ENCODE peak calls at places on chromosomes 5 and 9, in ten cellular contexts. P, B, R, U, N, Q, G, F, C and M are unnamed samples.
A peak's percentile ranks its signal among the peaks of the same experiment; 100 is the strongest.

GRCh38 chr5:166347051-166347450 is 1944.4 kb upstream of the WWC1 start:
- DNase-seq in Q (no peak), R (no peak), C (no peak), F (no peak), P (no peak), G (no peak), N (no peak), U (no peak), B (no peak), M (no peak)

GRCh38 chr5:168472329-168472728 is 13.9 kb upstream of the RARS1 start:
- DNase-seq in G (no peak), B (no peak), Q (peak; percentile 95), F (no peak), C (peak; percentile 84), N (peak; percentile 96), P (no peak), R (no peak), U (no peak), M (no peak)

GRCh38 chr9:92480332-92480771 is 2.0 kb downstream of the ASPN start:
- DNase-seq in Q (peak; percentile 57), U (no peak), B (no peak), N (no peak), C (no peak), G (no peak), F (no peak), R (no peak), P (no peak), M (no peak)

GRCh38 chr5:112933651-112934365 is 11.8 kb upstream of the REEP5 start:
- DNase-seq in Q (peak; percentile 70), C (peak; percentile 47), P (no peak), G (no peak), F (no peak), N (peak; percentile 10), U (no peak), B (no peak), R (no peak), M (no peak)

GRCh38 chr9:14323083-14323968 is 9.4 kb upstream of the NFIB start:
- DNase-seq in C (peak; percentile 60), F (no peak), G (no peak), Q (no peak), N (no peak), B (no peak), P (no peak), U (no peak), R (no peak), M (no peak)

GRCh38 chr5:116137544-116138378 is 52.9 kb downstream of the COMMD10 start:
- DNase-seq in N (peak; percentile 74), F (no peak), R (peak; percentile 10), C (peak; percentile 27), B (no peak), G (no peak), Q (peak; percentile 30), U (no peak), P (no peak), M (no peak)

GRCh38 chr9:115883467-115884329 is 269.9 kb upstream of the PAPPA start:
- DNase-seq in B (no peak), Q (peak; percentile 21), F (no peak), G (no peak), R (peak; percentile 13), U (peak; percentile 72), C (peak; percentile 66), N (peak; percentile 65), P (no peak), M (no peak)

GRCh38 chr5:77209495-77210090 is 887 bp upstream of the PDE8B start:
- DNase-seq in B (no peak), F (no peak), U (no peak), N (no peak), R (no peak), C (no peak), Q (no peak), P (no peak), G (no peak), M (no peak)

GRCh38 chr5:88045931-88046461 is 222.6 kb downstream of the TMEM161B start:
- DNase-seq in N (no peak), U (no peak), F (no peak), B (no peak), G (no peak), R (no peak), C (peak; percentile 3), Q (no peak), P (no peak), M (no peak)

GRCh38 chr9:133768371-133768858 is 30.3 kb upstream of the SARDH start:
- DNase-seq in U (peak; percentile 5), N (no peak), G (peak; percentile 41), F (peak; percentile 42), R (no peak), Q (no peak), C (no peak), P (no peak), B (no peak), M (peak; percentile 54)

GRCh38 chr9:130884542-130885421 is 11.8 kb downstream of the QRFP start:
- DNase-seq in Q (no peak), U (no peak), G (peak; percentile 87), F (no peak), R (no peak), C (no peak), P (no peak), N (no peak), B (no peak), M (no peak)

GRCh38 chr5:178293400-178293799 is 60.8 kb upstream of the PHYKPL start:
- DNase-seq in C (no peak), N (no peak), U (no peak), R (no peak), Q (no peak), B (no peak), P (no peak), G (peak; percentile 42), F (peak; percentile 38), M (peak; percentile 56)

GRCh38 chr5:68484307-68485068 is 268.9 kb downstream of the PIK3R1 start:
- DNase-seq in C (peak; percentile 31), P (no peak), N (peak; percentile 36), G (no peak), B (no peak), Q (peak; percentile 61), U (no peak), R (no peak), F (no peak), M (no peak)

GRCh38 chr9:89368550-89368949 is 50.2 kb downstream of the SECISBP2 start:
- DNase-seq in R (no peak), G (no peak), P (no peak), B (no peak), N (no peak), U (no peak), C (no peak), Q (no peak), F (no peak), M (no peak)

GRCh38 chr9:89078860-89079259 is 87.6 kb downstream of the S1PR3 start:
- DNase-seq in N (peak; percentile 92), F (no peak), Q (peak; percentile 51), C (no peak), G (peak; percentile 33), P (no peak), B (no peak), R (no peak), U (no peak), M (no peak)

GRCh38 chr9:87115790-87116189 is 168.5 kb upstream of the GAS1 start:
- DNase-seq in R (no peak), C (no peak), P (no peak), Q (no peak), N (peak; percentile 38), B (no peak), U (no peak), F (no peak), G (no peak), M (no peak)

GRCh38 chr9:114312513-114312875 is 10.4 kb upstream of the ORM1 start:
- DNase-seq in N (no peak), P (no peak), F (no peak), U (peak; percentile 4), R (no peak), B (no peak), G (peak; percentile 46), C (no peak), Q (no peak), M (peak; percentile 49)

GRCh38 chr5:41869150-41869738 is 981 bp downstream of the OXCT1 start:
- DNase-seq in N (peak; percentile 43), U (peak; percentile 30), B (no peak), R (peak; percentile 73), P (no peak), G (peak; percentile 91), C (peak; percentile 42), F (peak; percentile 46), Q (peak; percentile 35), M (no peak)

GRCh38 chr9:126532489-126532888 is 81.2 kb upstream of the LMX1B start:
- DNase-seq in F (no peak), C (no peak), N (no peak), B (no peak), Q (no peak), G (no peak), R (no peak), P (no peak), U (no peak), M (no peak)

GRCh38 chr5:109900911-109901627 is 211.3 kb downstream of the MAN2A1 start:
- DNase-seq in P (no peak), F (no peak), R (no peak), G (no peak), C (no peak), B (no peak), Q (no peak), U (no peak), N (no peak), M (no peak)
- H3K27ac ChIP-seq in P (no peak overlapping the region), F (no peak overlapping the region), R (no peak overlapping the region), G (no peak overlapping the region), C (no peak overlapping the region), B (no peak overlapping the region), Q (no peak overlapping the region), U (no peak overlapping the region), N (no peak overlapping the region), M (no peak overlapping the region)

GRCh38 chr9:137441935-137442321 is 771 bp upstream of the ENTPD8 start:
- DNase-seq in N (no peak), P (no peak), G (no peak), R (no peak), F (no peak), Q (no peak), B (no peak), U (no peak), C (no peak), M (no peak)
- H3K4me3 ChIP-seq in N (peak overlapping the region; percentile 34), P (no peak overlapping the region), G (peak overlapping the region; percentile 43), R (peak overlapping the region; percentile 40), F (peak overlapping the region; percentile 47), Q (no peak overlapping the region), B (no peak overlapping the region), U (peak overlapping the region; percentile 5), C (no peak overlapping the region), M (peak overlapping the region; percentile 66)

DNA sequence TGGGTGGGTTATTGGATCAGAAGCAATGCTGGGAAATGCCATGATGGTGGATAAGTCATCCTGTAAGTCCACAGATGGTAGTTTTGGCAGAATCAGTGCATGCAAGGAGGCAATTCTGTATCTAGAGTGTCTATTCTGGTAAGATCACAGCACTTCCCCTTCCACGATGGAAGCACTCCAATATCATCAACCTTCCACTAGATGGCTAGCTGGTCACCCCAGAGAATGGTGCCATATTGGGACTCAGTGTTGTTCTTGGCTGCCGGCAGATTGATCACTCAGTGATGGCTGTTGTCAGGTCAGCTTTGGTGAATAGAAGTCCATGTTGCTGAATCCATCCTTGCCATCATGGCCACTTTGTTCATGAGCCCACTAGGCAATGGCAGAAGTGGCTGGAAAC is 553.5 kb downstream of the CSNK1G3 start:
- DNase-seq in C (no peak), G (no peak), U (no peak), B (no peak), R (no peak), Q (no peak), N (no peak), P (no peak), F (no peak), M (no peak)
- TF ChIP-seq CTCF in C (peak; percentile 28), G (no peak), U (peak; percentile 45), B (no peak), R (no peak), Q (no peak), N (no peak), P (no peak), F (no peak), M (no peak)

GRCh38 chr5:131272365-131273123 is 8.7 kb downstream of the CDC42SE2 start:
- DNase-seq in U (no peak), R (no peak), B (no peak), C (no peak), Q (no peak), F (no peak), N (no peak), P (no peak), G (no peak), M (no peak)
- H3K27ac ChIP-seq in U (no peak overlapping the region), R (no peak overlapping the region), B (no peak overlapping the region), C (no peak overlapping the region), Q (no peak overlapping the region), F (no peak overlapping the region), N (no peak overlapping the region), P (peak overlapping the region; percentile 32), G (no peak overlapping the region), M (no peak overlapping the region)